ENCODE peak calls at places on chromosomes 13 and 19, in seven cellular contexts. D, K, E, V, M, G and F are unnamed samples. For H3K36me3, the result is how much of the 10 kb centered on the place peaks cover.

GRCh38 chr13:87536499-87536898 is 134.7 kb upstream of the SLITRK5 start:
- DNase-seq in G (no peak), M (no peak), V (no peak), K (no peak), E (no peak), D (no peak), F (no peak)

GRCh38 chr19:7870571-7871279 is 3.5 kb downstream of the PRR36 start:
- DNase-seq in G (no peak), V (peak), D (no peak), E (no peak), K (peak), M (peak), F (peak)

GRCh38 chr13:35789335-35790166 is 313.1 kb upstream of the MAB21L1 start:
- DNase-seq in M (no peak), D (no peak), G (no peak), E (no peak), V (peak), K (no peak), F (no peak)

GRCh38 chr13:99214232-99214631 is 13.6 kb downstream of the UBAC2 start:
- DNase-seq in E (no peak), G (no peak), D (no peak), M (no peak), K (peak), V (no peak), F (no peak)

GRCh38 chr19:19482785-19483625 is 32.3 kb downstream of the TSSK6 start:
- DNase-seq in G (no peak), K (no peak), D (no peak), V (no peak), M (no peak), E (no peak), F (no peak)

GRCh38 chr19:5891938-5892771 is 11.4 kb downstream of the NDUFA11 start:
- DNase-seq in V (peak), G (no peak), M (no peak), K (no peak), E (no peak), D (peak), F (no peak)

GRCh38 chr13:105925496-105925895 is 610.0 kb downstream of the EFNB2 start:
- DNase-seq in M (no peak), V (no peak), K (no peak), E (no peak), D (no peak), G (no peak), F (no peak)

GRCh38 chr19:55487884-55488687 is at the start of gene SSC5D:
- DNase-seq in D (peak), M (no peak), K (no peak), G (peak), E (no peak), V (peak), F (no peak)

GRCh38 chr13:38530492-38530891 is 156.4 kb upstream of the FREM2 start:
- DNase-seq in G (no peak), K (no peak), V (no peak), M (no peak), E (no peak), D (no peak), F (no peak)

GRCh38 chr19:46724468-46724867 is 7.6 kb upstream of the PRKD2 start:
- DNase-seq in D (no peak), K (no peak), E (no peak), V (no peak), M (no peak), G (no peak), F (no peak)

GRCh38 chr19:46722004-46722380 is 5.1 kb upstream of the PRKD2 start:
- DNase-seq in K (no peak), E (no peak), D (no peak), M (no peak), V (no peak), G (peak), F (no peak)

GRCh38 chr19:46723023-46723461 is 6.1 kb upstream of the PRKD2 start:
- DNase-seq in E (no peak), G (no peak), M (no peak), K (no peak), D (no peak), V (no peak), F (no peak)

GRCh38 chr19:46722421-46723022 is 5.6 kb upstream of the PRKD2 start:
- DNase-seq in V (no peak), D (no peak), M (no peak), E (no peak), K (no peak), G (no peak), F (no peak)

DNA sequence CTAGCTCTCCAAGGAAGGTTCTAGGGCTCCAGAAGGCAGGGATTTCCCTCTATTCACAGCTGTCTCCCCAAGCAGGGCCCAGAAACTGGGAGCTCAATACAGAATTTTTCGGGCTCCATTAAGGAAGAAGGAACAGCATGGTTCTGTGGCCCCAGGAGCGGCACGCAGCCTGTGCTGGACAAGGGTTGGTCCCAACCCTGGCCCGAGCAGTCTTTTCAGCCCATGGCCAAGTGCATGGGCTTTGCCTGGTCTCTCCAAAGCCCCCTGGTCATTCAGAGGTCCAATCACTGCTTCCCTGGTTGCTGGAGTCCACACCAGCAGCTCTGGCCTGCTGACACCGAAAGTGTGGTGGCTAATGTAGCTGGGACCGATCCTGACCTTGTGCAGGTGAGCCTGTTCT is 6.6 kb upstream of the PRKD2 start:
- DNase-seq in V (no peak), E (no peak), K (no peak), M (no peak), G (no peak), D (no peak), F (no peak)
- H3K36me3 ChIP-seq in V (under half), E (half or more), K (half or more), M (under half), G (half or more), D (under half), F (half or more)

GRCh38 chr19:1862424-1863307 is 713 bp downstream of the KLF16 start:
- DNase-seq in V (peak), M (peak), G (no peak), D (peak), E (no peak), K (peak), F (peak)

GRCh38 chr19:1861599-1862031 is 1.8 kb downstream of the KLF16 start:
- DNase-seq in D (no peak), V (no peak), M (no peak), G (no peak), E (no peak), K (no peak), F (no peak)

GRCh38 chr19:1860821-1861598 is 2.4 kb downstream of the KLF16 start:
- DNase-seq in V (no peak), E (no peak), G (no peak), M (peak), K (peak), D (no peak), F (no peak)

GRCh38 chr19:1863308-1863637 is at the start of gene KLF16:
- DNase-seq in D (no peak), E (no peak), V (no peak), G (no peak), M (no peak), K (no peak), F (no peak)

GRCh38 chr19:1862068-1862423 is 1.3 kb downstream of the KLF16 start:
- DNase-seq in V (no peak), K (no peak), D (no peak), M (no peak), E (no peak), G (no peak), F (no peak)
- H3K27ac ChIP-seq in V (no peak), K (peak), D (peak), M (peak), E (peak), G (peak), F (peak)

GRCh38 chr19:18008814-18009213 is 844 bp downstream of the ARRDC2 start:
- DNase-seq in G (no peak), V (no peak), D (no peak), M (no peak), K (no peak), E (peak), F (no peak)

GRCh38 chr19:18009412-18010066 is 1.6 kb downstream of the ARRDC2 start:
- DNase-seq in V (no peak), D (no peak), E (peak), G (no peak), K (peak), M (no peak), F (no peak)

GRCh38 chr19:18007939-18008673 is at the start of gene ARRDC2:
- DNase-seq in K (peak), E (peak), M (peak), D (peak), G (peak), V (peak), F (peak)

GRCh38 chr19:18007605-18007938 is 398 bp upstream of the ARRDC2 start:
- DNase-seq in K (peak), M (no peak), V (no peak), G (no peak), D (no peak), E (no peak), F (no peak)

GRCh38 chr19:18010149-18010548 is 2.2 kb downstream of the ARRDC2 start:
- DNase-seq in K (no peak), G (no peak), E (peak), M (no peak), D (no peak), V (no peak), F (no peak)
- H3K36me3 ChIP-seq in K (half or more), G (half or more), E (half or more), M (under half), D (under half), V (under half), F (under half)

GRCh38 chr19:54204767-54205468 is 4.3 kb downstream of the RPS9 start:
- DNase-seq in E (no peak), K (no peak), D (no peak), M (no peak), G (no peak), V (no peak), F (no peak)

GRCh38 chr19:54199401-54199800 is 1.3 kb upstream of the RPS9 start:
- DNase-seq in D (no peak), E (no peak), V (no peak), K (no peak), M (no peak), G (no peak), F (no peak)

GRCh38 chr19:54203151-54203611 is 2.5 kb downstream of the RPS9 start:
- DNase-seq in D (no peak), M (no peak), V (no peak), K (no peak), G (no peak), E (no peak), F (no peak)

GRCh38 chr19:54201980-54202379 is 1.3 kb downstream of the RPS9 start:
- DNase-seq in M (no peak), V (no peak), E (no peak), G (no peak), K (no peak), D (no peak), F (no peak)

GRCh38 chr19:54201172-54201701 is 579 bp downstream of the RPS9 start:
- DNase-seq in M (no peak), G (no peak), D (no peak), V (no peak), K (no peak), E (no peak), F (no peak)
- H3K27ac ChIP-seq in M (peak), G (peak), D (peak), V (peak), K (peak), E (peak), F (peak)

GRCh38 chr19:13761423-13761822 is 2.9 kb upstream of the MRI1 start:
- DNase-seq in E (no peak), M (no peak), G (no peak), K (no peak), D (no peak), V (no peak), F (no peak)

GRCh38 chr19:13758795-13759194 is 5.5 kb upstream of the MRI1 start:
- DNase-seq in E (no peak), D (no peak), V (no peak), G (no peak), M (no peak), K (no peak), F (no peak)

GRCh38 chr19:13756210-13756609 is 8.1 kb upstream of the MRI1 start:
- DNase-seq in M (no peak), V (no peak), E (no peak), K (no peak), G (no peak), D (no peak), F (no peak)

GRCh38 chr19:13762635-13763235 is 1.6 kb upstream of the MRI1 start:
- DNase-seq in D (no peak), V (no peak), E (no peak), M (peak), G (no peak), K (no peak), F (no peak)

GRCh38 chr19:13757805-13758772 is 6.2 kb upstream of the MRI1 start:
- DNase-seq in E (no peak), M (no peak), K (no peak), G (no peak), V (no peak), D (no peak), F (no peak)
- H3K36me3 ChIP-seq in E (half or more), M (under half), K (half or more), G (half or more), V (under half), D (half or more), F (half or more)